ENCODE peak calls at places on chromosome 2, in four cellular contexts. S, X, Y and L are unnamed samples.

GRCh38 chr2:227160164-227160563 is 3.8 kb downstream of the COL4A4 start:
- DNase-seq in S (no peak), X (no peak), Y (no peak), L (no peak)

GRCh38 chr2:197378494-197378972 is 56.3 kb downstream of the SF3B1 start:
- DNase-seq in S (no peak), Y (no peak), X (peak; percentile 54), L (peak; percentile 36)

GRCh38 chr2:224151161-224151560 is 112.1 kb upstream of the SERPINE2 start:
- DNase-seq in Y (no peak), S (no peak), X (peak; percentile 75), L (no peak)

GRCh38 chr2:88638743-88639142 is 11.5 kb upstream of the EIF2AK3 start:
- DNase-seq in S (no peak), X (no peak), Y (no peak), L (no peak)

GRCh38 chr2:63189026-63189425 is 138.4 kb downstream of the OTX1 start:
- DNase-seq in X (peak; percentile 71), Y (peak; percentile 21), S (peak; percentile 12), L (peak; percentile 44)

GRCh38 chr2:68274022-68274421 is 21.7 kb upstream of the PPP3R1 start:
- DNase-seq in S (no peak), X (no peak), Y (no peak), L (no peak)

GRCh38 chr2:236061899-236062298 is 106.3 kb downstream of the GBX2 start:
- DNase-seq in Y (no peak), X (no peak), S (no peak), L (no peak)

GRCh38 chr2:29742641-29743040 is 178.7 kb downstream of the ALK start:
- DNase-seq in X (no peak), Y (no peak), S (no peak), L (no peak)

GRCh38 chr2:230537531-230537976 is 121.6 kb downstream of the SP100 start:
- DNase-seq in Y (no peak), X (no peak), S (peak; percentile 71), L (no peak)

GRCh38 chr2:231138699-231139098 is 13.9 kb upstream of the HTR2B start:
- DNase-seq in Y (no peak), S (no peak), X (no peak), L (no peak)

GRCh38 chr2:178628590-178628989 is 148.3 kb downstream of the PLEKHA3 start:
- DNase-seq in X (no peak), Y (no peak), S (no peak), L (no peak)

GRCh38 chr2:73995810-73996209 is 11.1 kb downstream of the TET3 start:
- DNase-seq in S (no peak), X (no peak), Y (no peak), L (no peak)

GRCh38 chr2:28414583-28414982 is 21.9 kb downstream of the FOSL2 start:
- DNase-seq in Y (no peak), S (no peak), X (no peak), L (no peak)

GRCh38 chr2:236177967-236178909 is 10.1 kb upstream of the GBX2 start:
- DNase-seq in S (no peak), X (peak; percentile 54), Y (no peak), L (no peak)

GRCh38 chr2:232485757-232486557 is 1.7 kb downstream of the ECEL1 start:
- DNase-seq in S (no peak), X (no peak), Y (no peak), L (no peak)

GRCh38 chr2:46184794-46185583 is 112.2 kb upstream of the EPAS1 start:
- DNase-seq in X (no peak), S (no peak), Y (no peak), L (no peak)

GRCh38 chr2:157508676-157509075 is 64.8 kb upstream of the CYTIP start:
- DNase-seq in X (no peak), S (no peak), Y (no peak), L (no peak)

GRCh38 chr2:95270541-95271081 is 3.6 kb upstream of the PROM2 start:
- DNase-seq in X (no peak), S (no peak), Y (no peak), L (no peak)

GRCh38 chr2:72129676-72130340 is 17.9 kb downstream of the CYP26B1 start:
- DNase-seq in X (no peak), Y (no peak), S (no peak), L (no peak)

GRCh38 chr2:174846218-174846617 is 81.9 kb upstream of the CHRNA1 start:
- DNase-seq in Y (no peak), S (no peak), X (no peak), L (no peak)

GRCh38 chr2:239716536-239717318 is 308.4 kb downstream of the NDUFA10 start:
- DNase-seq in S (no peak), X (no peak), Y (no peak), L (no peak)

GRCh38 chr2:96832751-96833507 is 10.9 kb downstream of the ANKRD23 start:
- DNase-seq in S (no peak), X (no peak), Y (no peak), L (peak; percentile 76)

GRCh38 chr2:201969938-201970785 is 63.5 kb upstream of the FZD7 start:
- DNase-seq in S (no peak), Y (no peak), X (no peak), L (no peak)

GRCh38 chr2:240237609-240238151 is 97.2 kb upstream of the OTOS start:
- DNase-seq in Y (no peak), X (no peak), S (no peak), L (no peak)

GRCh38 chr2:10091182-10091932 is 11.1 kb upstream of the CYS1 start:
- DNase-seq in Y (no peak), S (no peak), X (no peak), L (no peak)

GRCh38 chr2:170878061-170878460 is 51.0 kb upstream of the GORASP2 start:
- DNase-seq in X (no peak), Y (no peak), S (no peak), L (no peak)

GRCh38 chr2:220396287-220396686 is 768.9 kb downstream of the SLC4A3 start:
- DNase-seq in Y (no peak), S (no peak), X (no peak), L (no peak)

GRCh38 chr2:68809324-68810240 is 61.6 kb downstream of the BMP10 start:
- DNase-seq in S (no peak), Y (no peak), X (no peak), L (no peak)

GRCh38 chr2:238097988-238098853 is 1.9 kb upstream of the ESPNL start:
- DNase-seq in Y (peak; percentile 60), X (no peak), S (no peak), L (peak; percentile 79)

GRCh38 chr2:191601060-191601459 is 76.9 kb upstream of the NABP1 start:
- DNase-seq in Y (no peak), S (no peak), X (peak; percentile 15), L (no peak)

GRCh38 chr2:23548143-23548769 is 163.3 kb downstream of the KLHL29 start:
- DNase-seq in X (no peak), Y (no peak), S (no peak), L (no peak)

GRCh38 chr2:218340656-218341055 is 16.0 kb upstream of the CATIP start:
- DNase-seq in X (no peak), Y (no peak), S (no peak), L (no peak)

GRCh38 chr2:220077488-220077887 is 450.1 kb downstream of the SLC4A3 start:
- DNase-seq in Y (no peak), S (no peak), X (no peak), L (no peak)

GRCh38 chr2:39487398-39488250 is 50.5 kb upstream of the MAP4K3 start:
- DNase-seq in Y (no peak), S (no peak), X (no peak), L (no peak)

GRCh38 chr2:217866457-217866856 is 136.3 kb downstream of the TNS1 start:
- DNase-seq in S (no peak), X (no peak), Y (no peak), L (no peak)

GRCh38 chr2:38146302-38146916 is 70.5 kb upstream of the CYP1B1 start:
- DNase-seq in Y (peak; percentile 15), X (no peak), S (peak; percentile 71), L (peak; percentile 28)
- TF ChIP-seq SUZ12 in Y (no peak), X (no peak), S (no peak), L (no peak)

DNA sequence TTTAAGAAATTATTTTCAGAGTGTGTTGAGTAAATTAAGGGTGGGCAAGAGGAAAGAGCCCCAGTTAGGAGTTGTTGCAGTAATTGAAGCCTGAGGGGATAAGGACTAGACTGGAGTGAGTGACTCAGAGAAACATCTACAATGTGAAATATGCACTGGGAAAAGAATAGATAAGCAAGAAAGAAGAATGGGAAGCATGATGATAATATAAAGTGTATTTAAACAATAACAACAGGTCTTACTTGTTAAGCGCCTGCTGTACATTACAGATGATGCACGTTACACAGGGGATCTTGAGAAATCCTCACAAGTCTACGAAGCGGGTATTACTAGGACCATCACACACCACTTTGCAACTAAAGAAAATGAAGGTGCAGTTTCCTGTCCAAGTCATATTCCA is 73.6 kb upstream of the STK17B start:
- DNase-seq in Y (no peak), S (no peak), X (no peak), L (no peak)
- H3K4me1 ChIP-seq in Y (no peaks in the 10 kb centered on the region), S (peaks cover 33% of the 10 kb centered on the region), X (no peaks in the 10 kb centered on the region), L (no peaks in the 10 kb centered on the region)

GRCh38 chr2:169361706-169362345 is 508 bp downstream of the LRP2 start:
- DNase-seq in Y (no peak), S (no peak), X (no peak), L (no peak)
- TF ChIP-seq ZNF274 in Y (no peak), S (no peak), X (peak; percentile 11), L (no peak)

GRCh38 chr2:36515538-36515937 is 82.4 kb downstream of the FEZ2 start:
- DNase-seq in S (no peak), X (no peak), Y (no peak), L (no peak)

GRCh38 chr2:36516136-36516870 is 81.7 kb downstream of the FEZ2 start:
- DNase-seq in X (no peak), Y (no peak), S (no peak), L (no peak)

GRCh38 chr2:36513661-36514060 is 84.3 kb downstream of the FEZ2 start:
- DNase-seq in S (no peak), X (no peak), Y (no peak), L (no peak)

GRCh38 chr2:36511858-36512630 is 85.9 kb downstream of the FEZ2 start:
- DNase-seq in S (no peak), X (no peak), Y (no peak), L (no peak)

DNA sequence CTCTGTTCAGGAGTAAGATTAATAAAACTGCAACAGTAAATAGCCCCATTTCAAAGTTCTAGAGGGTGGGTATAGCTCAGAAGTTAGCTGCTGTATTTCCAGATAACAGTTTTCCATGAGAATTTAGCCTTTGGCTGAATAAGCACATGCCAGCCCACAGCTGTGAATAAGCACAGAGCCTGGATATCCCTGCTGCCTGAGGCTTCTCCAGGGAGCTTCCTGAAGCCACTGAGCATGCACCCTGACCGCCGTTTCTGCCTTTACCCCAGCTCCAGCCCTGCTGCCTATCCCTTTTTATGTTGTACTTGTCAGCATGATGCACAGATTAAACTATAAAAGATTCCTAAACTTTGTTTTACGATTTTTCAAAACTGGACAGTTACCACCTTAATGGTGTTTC is 85.3 kb downstream of the FEZ2 start:
- DNase-seq in S (no peak), Y (no peak), X (no peak), L (no peak)
- TF ChIP-seq SUZ12 in S (no peak), Y (no peak), X (no peak), L (no peak)

GRCh38 chr2:55962910-55963309 is 39.3 kb upstream of the EFEMP1 start:
- DNase-seq in X (no peak), Y (no peak), S (no peak), L (no peak)
- H3K4me1 ChIP-seq in X (no peaks in the 10 kb centered on the region), Y (no peaks in the 10 kb centered on the region), S (no peaks in the 10 kb centered on the region), L (no peaks in the 10 kb centered on the region)